ENCODE peak calls at places on chromosomes 11 and 22, in eight cellular contexts. V is putamen; I is neural crest cell; S is activated naive CD4-positive, alpha-beta T cell treated with Interleukin-2 at 50 U/mL for 16 hours; Z is psoas muscle; J is GM03348; U is EH; Y is myocyte. P is an unnamed sample.

GRCh38 chr22:19814428-19814827 is 40.2 kb downstream of the GNB1L start:
- DNase-seq in Z (no peak), S (no peak), J (peak; percentile 2), V (no peak), U (no peak), I (no peak), Y (no peak), P (no peak)

GRCh38 chr11:64317961-64318693 is at the start of gene PRDX5:
- DNase-seq in V (peak; percentile 99), Y (peak; percentile 97), Z (peak; percentile 99), S (peak; percentile 95), J (peak; percentile 98), I (peak; percentile 86), U (peak; percentile 98), P (peak; percentile 94)

GRCh38 chr11:73983764-73984543 is 1.3 kb upstream of the UCP2 start:
- DNase-seq in V (no peak), Z (peak; percentile 43), U (no peak), Y (peak; percentile 78), J (no peak), I (no peak), S (no peak), P (no peak)

GRCh38 chr11:12636871-12637410 is 37.3 kb upstream of the TEAD1 start:
- DNase-seq in V (no peak), J (no peak), Y (no peak), S (no peak), I (no peak), Z (no peak), U (no peak), P (no peak)

GRCh38 chr11:31608995-31609394 is 99.4 kb downstream of the ELP4 start:
- DNase-seq in U (no peak), V (no peak), Y (no peak), Z (no peak), J (no peak), I (no peak), S (no peak), P (no peak)

GRCh38 chr22:29342577-29343312 is 27.2 kb upstream of the RASL10A start:
- DNase-seq in Z (no peak), U (no peak), Y (no peak), I (no peak), J (no peak), S (no peak), V (no peak), P (no peak)

GRCh38 chr11:77088236-77089003 is 14.2 kb upstream of the OMP start:
- DNase-seq in Y (no peak), U (no peak), I (no peak), V (no peak), S (no peak), Z (peak; percentile 41), J (no peak), P (no peak)

GRCh38 chr22:39013923-39014722 is at the start of gene APOBEC3C:
- DNase-seq in V (peak; percentile 21), Y (peak; percentile 83), Z (peak; percentile 75), I (peak; percentile 40), U (peak; percentile 96), J (peak; percentile 91), S (peak; percentile 83), P (peak; percentile 24)

GRCh38 chr11:29352273-29352672 is 664.6 kb downstream of the KCNA4 start:
- DNase-seq in Z (no peak), U (peak; percentile 8), S (no peak), Y (no peak), V (no peak), I (no peak), J (no peak), P (no peak)

GRCh38 chr11:3916962-3917361 is 61.5 kb downstream of the STIM1 start:
- DNase-seq in I (no peak), Z (no peak), J (no peak), U (no peak), V (no peak), Y (no peak), S (no peak), P (no peak)

GRCh38 chr11:116970485-116971292 is 127.5 kb downstream of the SIK3 start:
- DNase-seq in J (no peak), U (peak; percentile 56), S (no peak), Z (no peak), Y (no peak), I (no peak), V (no peak), P (no peak)

GRCh38 chr11:82796970-82797594 is 63.4 kb upstream of the FAM181B start:
- DNase-seq in U (no peak), V (peak; percentile 69), Z (peak; percentile 54), J (no peak), I (no peak), S (no peak), Y (no peak), P (no peak)

GRCh38 chr22:17980013-17980510 is 44.3 kb downstream of the MICAL3 start:
- DNase-seq in V (no peak), J (no peak), S (no peak), Z (no peak), Y (peak; percentile 36), I (no peak), U (no peak), P (no peak)

GRCh38 chr11:2888266-2888968 is 2.8 kb upstream of the CDKN1C start:
- DNase-seq in U (peak; percentile 83), Z (peak; percentile 96), Y (peak; percentile 87), I (peak; percentile 99), S (peak; percentile 87), V (peak; percentile 77), J (peak; percentile 93), P (peak; percentile 68)

GRCh38 chr11:104731890-104732289 is 166.4 kb downstream of the CASP12 start:
- DNase-seq in Z (no peak), I (no peak), Y (no peak), V (no peak), S (peak; percentile 11), J (no peak), U (no peak), P (no peak)

GRCh38 chr11:78230161-78230877 is 41.6 kb downstream of the USP35 start:
- DNase-seq in I (no peak), V (no peak), U (no peak), S (no peak), J (no peak), Y (no peak), Z (no peak), P (no peak)

P was measured in NCI-H460.